ENCODE peak calls at places on chromosome 18, in ten cellular contexts. J is cardiac muscle cell, W is MM.1S, C is mucosa of descending colon, S is left ventricle myocardium inferior, L is epithelial cell of esophagus, Z is tibial artery, Q is kidney epithelial cell, G is lower lobe of right lung, E is fibroblast of pulmonary artery. O is an unnamed sample.

GRCh38 chr18:60663060-60663989 is 290.8 kb upstream of the MC4R start:
- DNase-seq in Q (no peak), S (no peak), C (no peak), E (no peak), Z (no peak), W (no peak), L (no peak), G (no peak), J (no peak), O (no peak)

GRCh38 chr18:39389800-39390379 is 1824.3 kb upstream of the CELF4 start:
- DNase-seq in W (no peak), Z (no peak), C (no peak), G (no peak), Q (no peak), E (peak), J (peak), S (no peak), L (no peak), O (no peak)

GRCh38 chr18:42969366-42969765 is 146.1 kb downstream of the RIT2 start:
- DNase-seq in Q (no peak), C (no peak), W (no peak), Z (no peak), E (no peak), S (no peak), G (no peak), L (no peak), J (no peak), O (no peak)

GRCh38 chr18:54830260-54830659 is 2.0 kb downstream of the RAB27B start:
- DNase-seq in Q (no peak), E (peak), J (no peak), Z (no peak), G (no peak), C (no peak), S (no peak), L (peak), W (no peak), O (peak)

GRCh38 chr18:7221424-7222155 is 9.3 kb upstream of the LRRC30 start:
- DNase-seq in W (peak), Q (peak), J (peak), C (no peak), G (no peak), S (no peak), L (peak), E (peak), Z (no peak), O (peak)

GRCh38 chr18:14179306-14179705 is 47.1 kb upstream of the ZNF519 start:
- DNase-seq in C (peak), W (no peak), E (no peak), Q (no peak), J (no peak), Z (no peak), S (no peak), G (no peak), L (no peak), O (peak)

GRCh38 chr18:23259701-23260661 is 124.7 kb downstream of the CABLES1 start:
- DNase-seq in W (no peak), L (peak), G (peak), Q (no peak), J (peak), E (peak), S (peak), C (peak), Z (peak), O (peak)

GRCh38 chr18:70041459-70042020 is 93.9 kb upstream of the CD226 start:
- DNase-seq in L (no peak), J (peak), Z (no peak), S (no peak), W (no peak), G (no peak), Q (no peak), E (no peak), C (no peak), O (no peak)

GRCh38 chr18:79200546-79201268 is 131.5 kb downstream of the ATP9B start:
- DNase-seq in G (peak), C (no peak), W (no peak), E (peak), Z (no peak), L (peak), Q (peak), S (peak), J (peak), O (peak)

GRCh38 chr18:47718646-47719045 is 211.8 kb downstream of the SMAD2 start:
- DNase-seq in Z (peak), Q (no peak), C (no peak), E (no peak), L (no peak), J (no peak), W (no peak), S (no peak), G (no peak), O (no peak)

GRCh38 chr18:12657048-12657848 is 659 bp downstream of the SPIRE1 start:
- DNase-seq in L (peak), Q (no peak), G (peak), J (peak), C (peak), E (peak), Z (peak), S (peak), W (peak), O (peak)

GRCh38 chr18:48024009-48024512 is 93.6 kb upstream of the SMAD2 start:
- DNase-seq in L (no peak), E (no peak), Q (no peak), W (no peak), C (no peak), G (peak), S (no peak), J (no peak), Z (peak), O (no peak)

GRCh38 chr18:28189400-28190239 is 12.7 kb upstream of the CDH2 start:
- DNase-seq in E (peak), Q (no peak), G (no peak), C (no peak), S (no peak), L (peak), W (peak), Z (no peak), J (peak), O (peak)

GRCh38 chr18:26546875-26547301 is 1.5 kb downstream of the KCTD1 start:
- DNase-seq in Q (no peak), E (no peak), S (no peak), G (no peak), J (no peak), L (no peak), W (no peak), Z (no peak), C (no peak), O (no peak)

GRCh38 chr18:3529597-3529996 is 79.6 kb downstream of the TGIF1 start:
- DNase-seq in Q (no peak), S (no peak), J (no peak), G (no peak), E (peak), Z (no peak), W (no peak), L (no peak), C (no peak), O (no peak)

GRCh38 chr18:64807560-64807959 is 658.7 kb upstream of the LINC00305 start:
- DNase-seq in W (no peak), J (no peak), C (no peak), E (no peak), G (no peak), Q (no peak), L (no peak), Z (no peak), S (no peak), O (no peak)

GRCh38 chr18:50194623-50195532 is at the start of gene MYO5B:
- DNase-seq in J (peak), W (peak), E (no peak), Z (no peak), C (peak), Q (no peak), G (peak), L (peak), S (peak), O (no peak)

GRCh38 chr18:33837191-33837590 is 259.2 kb downstream of the ASXL3 start:
- DNase-seq in E (no peak), C (no peak), Z (no peak), Q (no peak), L (peak), G (no peak), W (no peak), J (no peak), S (no peak), O (no peak)

GRCh38 chr18:2036136-2036535 is 535.2 kb downstream of the METTL4 start:
- DNase-seq in W (no peak), L (peak), G (no peak), S (no peak), Q (no peak), J (no peak), Z (no peak), E (no peak), C (no peak), O (no peak)

GRCh38 chr18:32439802-32440201 is 30.9 kb downstream of the GAREM1 start:
- DNase-seq in L (peak), J (no peak), C (no peak), W (no peak), E (no peak), G (no peak), S (no peak), Q (no peak), Z (no peak), O (no peak)

GRCh38 chr18:9876867-9877654 is 8.7 kb upstream of the TXNDC2 start:
- DNase-seq in G (no peak), S (no peak), L (peak), J (peak), E (peak), W (peak), Q (no peak), C (no peak), Z (peak), O (peak)

GRCh38 chr18:70339915-70340314 is 51.1 kb downstream of the SOCS6 start:
- DNase-seq in W (no peak), C (no peak), Z (no peak), E (no peak), Q (no peak), J (no peak), L (no peak), G (no peak), S (no peak), O (no peak)

GRCh38 chr18:57806201-57806890 is 3.2 kb upstream of the ATP8B1 start:
- DNase-seq in G (no peak), C (no peak), S (no peak), L (no peak), J (no peak), Z (no peak), E (no peak), Q (no peak), W (no peak), O (no peak)

GRCh38 chr18:64110692-64111480 is 38.0 kb downstream of the LINC00305 start:
- DNase-seq in J (no peak), E (peak), L (peak), S (no peak), Z (no peak), Q (no peak), C (no peak), W (no peak), G (no peak), O (no peak)

GRCh38 chr18:54828986-54829385 is 709 bp downstream of the RAB27B start:
- DNase-seq in Q (no peak), E (peak), S (no peak), L (no peak), W (no peak), C (no peak), Z (no peak), G (no peak), J (no peak), O (peak)

GRCh38 chr18:2901405-2901989 is 54.7 kb downstream of the EMILIN2 start:
- DNase-seq in G (no peak), S (no peak), Z (peak), W (no peak), C (no peak), Q (no peak), J (no peak), L (no peak), E (no peak), O (peak)

GRCh38 chr18:53790817-53791216 is 433.7 kb downstream of the MBD2 start:
- DNase-seq in S (no peak), J (no peak), Z (no peak), L (no peak), G (no peak), E (peak), Q (no peak), C (no peak), W (no peak), O (peak)

GRCh38 chr18:35043207-35043606 is 2.0 kb downstream of the MAPRE2 start:
- DNase-seq in Z (no peak), C (no peak), E (no peak), G (no peak), L (no peak), W (no peak), J (no peak), S (no peak), Q (no peak), O (no peak)
- H3K4me3 ChIP-seq in Z (peak), C (no peak), E (peak), G (peak), L (no peak), W (no peak), J (no peak), S (peak), Q (no peak), O (no peak)

GRCh38 chr18:77141401-77142118 is 9.0 kb upstream of the MBP start:
- DNase-seq in Q (no peak), Z (no peak), W (no peak), J (no peak), L (no peak), S (no peak), E (no peak), C (no peak), G (no peak), O (no peak)
- TF ChIP-seq CTCF in Q (peak), Z (no peak), W (no peak), J (no peak), L (no peak), S (peak), E (peak), C (no peak), G (peak), O (peak)

GRCh38 chr18:62773691-62774090 is 58.4 kb downstream of the PHLPP1 start:
- DNase-seq in J (no peak), G (no peak), C (no peak), Z (no peak), L (no peak), E (no peak), W (no peak), Q (no peak), S (no peak), O (no peak)

GRCh38 chr18:62772860-62773584 is 57.7 kb downstream of the PHLPP1 start:
- DNase-seq in Q (no peak), L (no peak), S (no peak), J (no peak), E (no peak), Z (no peak), C (no peak), G (no peak), W (no peak), O (no peak)

GRCh38 chr18:62768172-62768943 is 53.0 kb downstream of the PHLPP1 start:
- DNase-seq in L (no peak), C (no peak), S (no peak), Q (no peak), E (no peak), Z (no peak), W (no peak), J (no peak), G (no peak), O (peak)

GRCh38 chr18:62769216-62769615 is 53.9 kb downstream of the PHLPP1 start:
- DNase-seq in G (no peak), C (no peak), Q (no peak), Z (no peak), E (no peak), L (no peak), S (no peak), W (no peak), J (no peak), O (no peak)

GRCh38 chr18:62771494-62771893 is 56.2 kb downstream of the PHLPP1 start:
- DNase-seq in E (no peak), Z (no peak), Q (no peak), S (no peak), L (no peak), G (no peak), W (no peak), C (no peak), J (no peak), O (no peak)
- H3K4me3 ChIP-seq in E (no peak), Z (no peak), Q (no peak), S (no peak), L (no peak), G (no peak), W (no peak), C (no peak), J (no peak), O (no peak)

GRCh38 chr18:62634991-62635630 is 80.2 kb upstream of the PHLPP1 start:
- DNase-seq in S (no peak), E (no peak), W (no peak), Z (no peak), J (no peak), C (no peak), L (peak), G (no peak), Q (peak), O (no peak)

GRCh38 chr18:62634471-62634870 is 80.9 kb upstream of the PHLPP1 start:
- DNase-seq in S (no peak), L (no peak), E (no peak), G (no peak), W (no peak), J (no peak), Q (no peak), C (no peak), Z (no peak), O (peak)

GRCh38 chr18:62637403-62637802 is 77.9 kb upstream of the PHLPP1 start:
- DNase-seq in E (no peak), J (no peak), S (no peak), L (peak), G (no peak), Z (no peak), W (no peak), C (no peak), Q (no peak), O (no peak)

GRCh38 chr18:62632788-62633455 is 82.4 kb upstream of the PHLPP1 start:
- DNase-seq in J (no peak), Z (no peak), E (no peak), C (no peak), G (no peak), W (no peak), Q (no peak), S (no peak), L (no peak), O (no peak)

DNA sequence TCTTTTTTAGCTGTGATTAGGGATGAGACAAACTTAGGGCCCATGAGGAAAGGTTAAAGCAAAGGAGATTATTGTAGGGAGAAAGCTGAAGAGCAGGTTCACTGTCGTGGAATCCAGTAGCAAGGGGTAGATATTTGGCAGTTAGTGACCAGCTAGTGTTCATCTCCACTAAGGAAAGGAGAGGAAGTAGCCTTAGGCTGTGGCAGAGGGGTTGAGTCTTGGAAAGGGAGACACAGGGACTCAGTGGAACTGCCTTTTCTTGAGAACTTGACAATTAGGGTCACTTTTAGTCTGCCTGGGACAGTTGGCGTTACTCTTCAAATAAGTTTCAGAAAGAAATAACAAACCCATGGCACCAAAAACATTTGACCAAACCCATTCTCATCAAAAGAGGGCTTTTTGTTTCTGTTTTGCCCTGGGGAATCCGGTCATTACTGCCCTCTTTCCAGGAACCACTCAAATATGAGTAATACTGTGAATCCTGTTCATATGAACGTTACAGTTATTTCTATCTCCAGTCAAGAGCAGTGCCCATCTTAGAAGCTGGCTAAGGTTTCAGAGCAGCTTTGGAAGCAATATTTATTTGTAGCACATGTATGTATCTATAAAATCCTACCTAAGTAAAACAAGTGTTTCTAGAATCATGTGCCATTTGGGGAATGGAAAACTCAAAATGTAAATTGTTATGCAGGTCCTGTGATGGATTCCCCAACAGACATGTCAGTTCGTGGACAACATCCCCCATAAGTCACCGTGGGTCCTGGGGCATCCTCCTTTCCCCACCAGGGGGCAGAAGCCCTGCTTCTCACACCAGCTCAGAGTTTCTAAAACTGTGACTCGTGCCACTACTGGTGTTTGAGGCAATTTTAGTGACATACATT is 77.3 kb upstream of the PHLPP1 start:
- DNase-seq in S (no peak), Z (no peak), E (peak), Q (no peak), L (peak), C (peak), W (peak), G (no peak), J (peak), O (no peak)
- TF ChIP-seq CTCF in S (peak), Z (no peak), E (peak), Q (peak), L (peak), C (peak), W (peak), G (peak), J (peak), O (peak)

DNA sequence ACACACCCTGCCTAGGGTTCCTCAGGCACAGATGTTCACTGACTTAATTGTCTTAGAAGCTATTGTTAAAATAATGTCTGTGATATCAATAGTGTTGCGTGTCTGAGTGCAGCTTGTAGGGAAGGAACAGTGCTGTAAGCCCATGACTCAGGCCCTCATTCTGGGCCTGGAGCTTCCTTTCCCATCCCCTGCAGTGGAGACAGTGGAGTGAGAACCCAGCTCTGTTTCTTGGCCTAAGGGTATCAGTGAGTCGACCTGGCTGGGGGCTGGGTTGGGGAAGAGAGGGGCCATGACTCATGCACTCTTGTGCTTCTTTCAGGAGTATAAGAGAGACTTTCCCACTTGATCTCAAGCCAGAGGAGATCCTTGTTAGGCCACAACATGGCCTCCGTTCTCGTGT is 106.8 kb downstream of the HRH4 start:
- DNase-seq in E (peak), Z (no peak), Q (peak), S (no peak), L (peak), G (no peak), C (no peak), W (no peak), J (no peak), O (peak)
- H3K4me3 ChIP-seq in E (no peak), Z (no peak), Q (no peak), S (no peak), L (no peak), G (no peak), C (no peak), W (no peak), J (no peak), O (no peak)

GRCh38 chr18:37484893-37485834 is 80.4 kb downstream of the CELF4 start:
- DNase-seq in J (peak), C (peak), G (no peak), Q (peak), S (no peak), E (peak), Z (no peak), W (no peak), L (peak), O (peak)
- TF ChIP-seq CTCF in J (peak), C (peak), G (no peak), Q (peak), S (peak), E (peak), Z (no peak), W (no peak), L (no peak), O (no peak)

GRCh38 chr18:56235773-56236115 is 402.6 kb downstream of the TXNL1 start:
- DNase-seq in W (no peak), C (no peak), Z (no peak), Q (no peak), L (no peak), G (no peak), E (no peak), S (no peak), J (peak), O (no peak)
- H3K4me3 ChIP-seq in W (no peak), C (no peak), Z (no peak), Q (no peak), L (no peak), G (no peak), E (no peak), S (no peak), J (no peak), O (no peak)

GRCh38 chr18:45642802-45643201 is 27.5 kb downstream of the SLC14A2 start:
- DNase-seq in S (no peak), C (no peak), G (no peak), Q (no peak), W (no peak), J (no peak), Z (no peak), L (no peak), E (no peak), O (no peak)

GRCh38 chr18:45642238-45642637 is 27.0 kb downstream of the SLC14A2 start:
- DNase-seq in E (no peak), Z (no peak), L (no peak), C (no peak), G (no peak), Q (no peak), J (no peak), W (no peak), S (no peak), O (no peak)

GRCh38 chr18:45650321-45650720 is 35.0 kb downstream of the SLC14A2 start:
- DNase-seq in Q (no peak), E (no peak), S (no peak), J (no peak), W (no peak), Z (no peak), C (no peak), L (no peak), G (no peak), O (no peak)

GRCh38 chr18:45651269-45651668 is 36.0 kb downstream of the SLC14A2 start:
- DNase-seq in G (no peak), E (no peak), Q (no peak), J (no peak), Z (no peak), C (no peak), W (no peak), S (no peak), L (no peak), O (no peak)

DNA sequence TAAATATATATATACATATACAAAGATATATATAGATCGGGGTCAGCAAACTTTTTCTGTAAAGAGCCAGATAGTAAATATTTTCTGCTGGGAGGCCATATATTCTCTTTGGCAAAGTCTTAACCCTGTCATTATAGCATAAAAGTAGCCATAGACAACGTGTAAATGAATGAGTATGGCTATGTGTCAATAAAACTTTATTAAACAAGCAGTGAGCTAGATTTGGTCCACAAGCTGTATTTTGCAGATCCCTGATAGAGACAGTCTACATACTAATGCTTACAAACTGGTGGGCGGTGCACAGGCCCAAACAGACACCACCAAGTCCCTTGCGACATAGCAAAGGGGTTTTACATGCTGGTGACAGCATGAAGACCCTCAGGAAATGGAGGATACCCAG is 30.3 kb downstream of the SLC14A2 start:
- DNase-seq in L (no peak), Q (no peak), E (no peak), W (no peak), J (no peak), C (no peak), S (no peak), Z (no peak), G (no peak), O (no peak)
- TF ChIP-seq CTCF in L (no peak), Q (no peak), E (no peak), W (no peak), J (no peak), C (no peak), S (no peak), Z (no peak), G (no peak), O (no peak)